ENCODE peak calls at places on chromosomes 13 and 19, in five cellular contexts. One of them, this sample, is unnamed.

GRCh38 chr13:73248711-73249580 is 190.1 kb downstream of the KLF5 start:
- DNase-seq in brain microvascular endothelial cell: no peak
- DNase-seq in PC-9: peak
- DNase-seq in Peyer's patch: no peak
- DNase-seq in body of pancreas: peak
- DNase-seq in this sample: no peak

GRCh38 chr13:24491853-24492252 is 20.7 kb downstream of the PARP4 start:
- DNase-seq in brain microvascular endothelial cell: peak
- DNase-seq in PC-9: no peak
- DNase-seq in Peyer's patch: no peak
- DNase-seq in body of pancreas: no peak
- DNase-seq in this sample: no peak

GRCh38 chr19:29551774-29552173 is 26.0 kb downstream of the VSTM2B start:
- DNase-seq in brain microvascular endothelial cell: no peak
- DNase-seq in PC-9: no peak
- DNase-seq in Peyer's patch: no peak
- DNase-seq in body of pancreas: no peak
- DNase-seq in this sample: no peak

GRCh38 chr19:44907613-44908012 is 2.0 kb downstream of the APOE start:
- DNase-seq in brain microvascular endothelial cell: no peak
- DNase-seq in PC-9: no peak
- DNase-seq in Peyer's patch: no peak
- DNase-seq in body of pancreas: no peak
- DNase-seq in this sample: no peak

GRCh38 chr19:3269972-3270667 is 45.7 kb downstream of the CELF5 start:
- DNase-seq in brain microvascular endothelial cell: no peak
- DNase-seq in PC-9: no peak
- DNase-seq in Peyer's patch: no peak
- DNase-seq in body of pancreas: no peak
- DNase-seq in this sample: no peak

GRCh38 chr19:55391702-55392615 is 6.2 kb downstream of the RPL28 start:
- DNase-seq in brain microvascular endothelial cell: no peak
- DNase-seq in PC-9: no peak
- DNase-seq in Peyer's patch: no peak
- DNase-seq in body of pancreas: no peak
- DNase-seq in this sample: no peak

GRCh38 chr19:7618771-7619510 is 10.4 kb downstream of the XAB2 start:
- DNase-seq in brain microvascular endothelial cell: no peak
- DNase-seq in PC-9: peak
- DNase-seq in Peyer's patch: no peak
- DNase-seq in body of pancreas: peak
- DNase-seq in this sample: no peak

GRCh38 chr13:65461590-65461989 is 1768.5 kb downstream of the PCDH9 start:
- DNase-seq in brain microvascular endothelial cell: peak
- DNase-seq in PC-9: peak
- DNase-seq in Peyer's patch: no peak
- DNase-seq in body of pancreas: no peak
- DNase-seq in this sample: no peak

GRCh38 chr13:41658057-41658642 is 200.8 kb downstream of the RGCC start:
- DNase-seq in brain microvascular endothelial cell: peak
- DNase-seq in PC-9: no peak
- DNase-seq in Peyer's patch: no peak
- DNase-seq in body of pancreas: no peak
- DNase-seq in this sample: no peak

GRCh38 chr19:377801-378581 is 31.0 kb downstream of the C2CD4C start:
- DNase-seq in brain microvascular endothelial cell: no peak
- DNase-seq in PC-9: no peak
- DNase-seq in Peyer's patch: peak
- DNase-seq in body of pancreas: no peak
- DNase-seq in this sample: no peak

GRCh38 chr19:11736696-11737095 is 2.0 kb downstream of the ZNF823 start:
- DNase-seq in brain microvascular endothelial cell: peak
- DNase-seq in PC-9: peak
- DNase-seq in Peyer's patch: no peak
- DNase-seq in body of pancreas: peak
- DNase-seq in this sample: peak

GRCh38 chr13:46655727-46656180 is 102.8 kb downstream of the LRCH1 start:
- DNase-seq in brain microvascular endothelial cell: no peak
- DNase-seq in PC-9: peak
- DNase-seq in Peyer's patch: no peak
- DNase-seq in body of pancreas: no peak
- DNase-seq in this sample: no peak

GRCh38 chr13:34347784-34348573 is 530.0 kb downstream of the RFC3 start:
- DNase-seq in brain microvascular endothelial cell: no peak
- DNase-seq in PC-9: peak
- DNase-seq in Peyer's patch: no peak
- DNase-seq in body of pancreas: peak
- DNase-seq in this sample: no peak

GRCh38 chr13:85659493-85659892 is 139.7 kb downstream of the SLITRK6 start:
- DNase-seq in brain microvascular endothelial cell: no peak
- DNase-seq in PC-9: no peak
- DNase-seq in Peyer's patch: no peak
- DNase-seq in body of pancreas: no peak
- DNase-seq in this sample: no peak

GRCh38 chr19:52673014-52673413 is 34.9 kb upstream of the ZNF83 start:
- DNase-seq in brain microvascular endothelial cell: no peak
- DNase-seq in PC-9: no peak
- DNase-seq in Peyer's patch: no peak
- DNase-seq in body of pancreas: no peak
- DNase-seq in this sample: no peak

GRCh38 chr19:46376241-46377153 is 29.6 kb downstream of the PPP5C start:
- DNase-seq in brain microvascular endothelial cell: no peak
- DNase-seq in PC-9: no peak
- DNase-seq in Peyer's patch: no peak
- DNase-seq in body of pancreas: no peak
- DNase-seq in this sample: no peak

GRCh38 chr13:59533561-59534337 is 630.0 kb downstream of the DIAPH3 start:
- DNase-seq in brain microvascular endothelial cell: peak
- DNase-seq in PC-9: no peak
- DNase-seq in Peyer's patch: no peak
- DNase-seq in body of pancreas: peak
- DNase-seq in this sample: no peak

GRCh38 chr13:95231393-95231792 is 69.9 kb downstream of the ABCC4 start:
- DNase-seq in brain microvascular endothelial cell: no peak
- DNase-seq in PC-9: no peak
- DNase-seq in Peyer's patch: no peak
- DNase-seq in body of pancreas: no peak
- DNase-seq in this sample: no peak

GRCh38 chr19:988081-988480 is 3.9 kb downstream of the WDR18 start:
- DNase-seq in brain microvascular endothelial cell: no peak
- DNase-seq in PC-9: no peak
- DNase-seq in Peyer's patch: no peak
- DNase-seq in body of pancreas: no peak
- DNase-seq in this sample: no peak

GRCh38 chr19:54473071-54473941 is at the start of gene CDC42EP5:
- DNase-seq in brain microvascular endothelial cell: peak
- DNase-seq in PC-9: peak
- DNase-seq in Peyer's patch: no peak
- DNase-seq in body of pancreas: peak
- DNase-seq in this sample: peak

GRCh38 chr13:86684402-86684801 is 885.2 kb upstream of the SLITRK6 start:
- DNase-seq in brain microvascular endothelial cell: no peak
- DNase-seq in PC-9: no peak
- DNase-seq in Peyer's patch: no peak
- DNase-seq in body of pancreas: no peak
- DNase-seq in this sample: no peak

GRCh38 chr13:62837895-62838294 is 1422.2 kb upstream of the PCDH20 start:
- DNase-seq in brain microvascular endothelial cell: peak
- DNase-seq in PC-9: no peak
- DNase-seq in Peyer's patch: no peak
- DNase-seq in body of pancreas: no peak
- DNase-seq in this sample: no peak

GRCh38 chr13:54133721-54134120 is 1105.1 kb downstream of the OLFM4 start:
- DNase-seq in brain microvascular endothelial cell: no peak
- DNase-seq in PC-9: no peak
- DNase-seq in Peyer's patch: no peak
- DNase-seq in body of pancreas: no peak
- DNase-seq in this sample: no peak

GRCh38 chr19:52138614-52139290 is 986 bp downstream of the ZNF616 start:
- DNase-seq in brain microvascular endothelial cell: peak
- DNase-seq in PC-9: peak
- DNase-seq in Peyer's patch: peak
- DNase-seq in body of pancreas: peak
- DNase-seq in this sample: no peak

GRCh38 chr19:38079926-38080380 is 144.1 kb downstream of the DPF1 start:
- DNase-seq in brain microvascular endothelial cell: peak
- DNase-seq in PC-9: peak
- DNase-seq in Peyer's patch: no peak
- DNase-seq in body of pancreas: peak
- DNase-seq in this sample: no peak

GRCh38 chr19:42189133-42189532 is 28.3 kb downstream of the DEDD2 start:
- DNase-seq in brain microvascular endothelial cell: no peak
- DNase-seq in PC-9: no peak
- DNase-seq in Peyer's patch: no peak
- DNase-seq in body of pancreas: no peak
- DNase-seq in this sample: no peak

GRCh38 chr19:1875646-1876493 is 9.4 kb downstream of the ABHD17A start:
- DNase-seq in brain microvascular endothelial cell: peak
- DNase-seq in PC-9: peak
- DNase-seq in Peyer's patch: peak
- DNase-seq in body of pancreas: peak
- DNase-seq in this sample: peak

GRCh38 chr13:90868321-90868920 is 479.1 kb upstream of the MIR17HG start:
- DNase-seq in brain microvascular endothelial cell: peak
- DNase-seq in PC-9: peak
- DNase-seq in Peyer's patch: no peak
- DNase-seq in body of pancreas: peak
- DNase-seq in this sample: no peak

DNA sequence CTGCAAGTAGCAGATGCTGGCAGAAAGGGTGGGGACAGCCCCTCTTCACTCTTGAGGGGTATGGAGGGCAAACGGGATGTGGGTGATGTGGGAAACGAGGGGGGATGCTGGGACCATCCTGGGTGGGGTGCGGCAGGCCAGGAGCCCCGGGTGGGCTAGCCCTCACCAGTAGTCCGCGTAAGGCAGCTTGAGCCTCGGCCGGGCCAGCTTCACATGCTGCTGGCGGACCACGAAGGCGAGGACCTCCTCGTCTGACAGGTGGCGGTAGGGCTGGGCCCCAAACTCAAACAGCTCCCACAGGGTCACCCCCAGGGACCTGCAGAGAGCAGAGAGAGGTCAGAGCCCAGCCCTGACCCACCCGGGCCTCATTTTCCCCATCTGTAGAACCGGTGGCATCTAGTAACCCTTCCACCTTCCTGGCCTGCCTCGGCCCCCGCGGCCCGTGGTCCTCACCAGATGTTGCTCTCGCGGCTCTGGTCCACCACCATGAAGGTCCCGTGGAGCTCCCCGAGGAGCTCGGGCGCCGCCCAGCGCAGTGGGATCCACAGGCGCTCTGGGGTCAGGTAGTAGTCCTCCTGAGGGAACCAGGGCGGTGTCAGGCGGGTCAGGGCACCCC is 10.7 kb downstream of the LMTK3 start:
- DNase-seq in brain microvascular endothelial cell: no peak
- DNase-seq in PC-9: no peak
- DNase-seq in Peyer's patch: no peak
- DNase-seq in body of pancreas: no peak
- DNase-seq in this sample: no peak
- H3K27ac ChIP-seq in brain microvascular endothelial cell: no peak
- H3K27ac ChIP-seq in PC-9: peak
- H3K27ac ChIP-seq in Peyer's patch: peak
- H3K27ac ChIP-seq in body of pancreas: no peak
- H3K27ac ChIP-seq in this sample: no peak

GRCh38 chr13:43227721-43228120 is 204.3 kb downstream of the DNAJC15 start:
- DNase-seq in brain microvascular endothelial cell: peak
- DNase-seq in PC-9: no peak
- DNase-seq in Peyer's patch: no peak
- DNase-seq in body of pancreas: no peak
- DNase-seq in this sample: no peak

GRCh38 chr13:43232866-43233265 is 209.5 kb downstream of the DNAJC15 start:
- DNase-seq in brain microvascular endothelial cell: peak
- DNase-seq in PC-9: no peak
- DNase-seq in Peyer's patch: no peak
- DNase-seq in body of pancreas: no peak
- DNase-seq in this sample: no peak

GRCh38 chr13:43232144-43232840 is 208.9 kb downstream of the DNAJC15 start:
- DNase-seq in brain microvascular endothelial cell: no peak
- DNase-seq in PC-9: no peak
- DNase-seq in Peyer's patch: no peak
- DNase-seq in body of pancreas: no peak
- DNase-seq in this sample: no peak

GRCh38 chr13:43229506-43229905 is 206.1 kb downstream of the DNAJC15 start:
- DNase-seq in brain microvascular endothelial cell: peak
- DNase-seq in PC-9: no peak
- DNase-seq in Peyer's patch: no peak
- DNase-seq in body of pancreas: no peak
- DNase-seq in this sample: no peak

GRCh38 chr13:43230989-43231388 is 207.6 kb downstream of the DNAJC15 start:
- DNase-seq in brain microvascular endothelial cell: no peak
- DNase-seq in PC-9: no peak
- DNase-seq in Peyer's patch: no peak
- DNase-seq in body of pancreas: no peak
- DNase-seq in this sample: no peak
- TF ChIP-seq CTCF in brain microvascular endothelial cell: no peak
- TF ChIP-seq CTCF in PC-9: no peak
- TF ChIP-seq CTCF in Peyer's patch: no peak
- TF ChIP-seq CTCF in body of pancreas: no peak
- TF ChIP-seq CTCF in this sample: no peak

DNA sequence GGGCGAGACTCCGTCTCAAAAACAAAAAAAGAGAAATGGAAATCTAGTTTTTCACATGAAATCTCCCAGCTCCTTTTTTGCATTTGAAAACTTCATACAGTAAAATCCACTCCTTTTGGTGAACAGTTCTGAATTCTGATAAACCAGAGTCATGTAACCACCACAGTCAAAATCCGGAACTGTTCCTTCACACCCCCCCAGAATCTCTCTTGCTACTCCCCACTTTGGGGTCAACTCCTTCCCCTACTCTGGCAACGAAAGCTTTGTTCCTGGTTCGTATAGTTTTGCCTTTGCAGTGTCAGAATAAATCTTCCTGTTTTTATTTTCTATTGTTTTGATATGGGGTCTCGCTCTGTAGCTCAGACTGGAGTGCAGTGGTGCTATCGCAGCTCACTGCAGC is 23.7 kb downstream of the RCN3 start:
- DNase-seq in brain microvascular endothelial cell: no peak
- DNase-seq in PC-9: no peak
- DNase-seq in Peyer's patch: no peak
- DNase-seq in body of pancreas: no peak
- DNase-seq in this sample: no peak
- H3K27ac ChIP-seq in brain microvascular endothelial cell: no peak
- H3K27ac ChIP-seq in PC-9: no peak
- H3K27ac ChIP-seq in Peyer's patch: peak
- H3K27ac ChIP-seq in body of pancreas: no peak
- H3K27ac ChIP-seq in this sample: no peak

GRCh38 chr19:6313398-6313969 is 19.9 kb downstream of the ACER1 start:
- DNase-seq in brain microvascular endothelial cell: no peak
- DNase-seq in PC-9: no peak
- DNase-seq in Peyer's patch: no peak
- DNase-seq in body of pancreas: no peak
- DNase-seq in this sample: no peak

DNA sequence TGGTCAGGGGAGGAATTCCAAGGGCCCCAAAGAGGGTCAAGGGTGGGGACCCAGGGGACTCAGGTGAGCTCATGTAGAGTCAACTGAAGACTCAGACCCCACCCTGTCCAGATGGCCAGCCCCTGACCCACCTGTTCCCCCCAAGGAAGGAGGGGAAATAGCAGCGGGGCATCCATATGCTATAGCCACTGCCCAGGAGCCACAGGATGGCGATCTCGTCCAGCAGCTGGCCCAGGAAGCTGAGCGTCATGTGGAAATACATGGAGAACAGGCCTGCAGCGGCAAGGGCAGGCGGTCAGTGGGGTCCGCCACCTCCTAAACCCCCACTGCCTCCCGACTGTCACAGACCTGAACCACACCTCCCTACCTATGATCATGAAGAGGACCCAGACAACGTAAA is 21.4 kb downstream of the ACER1 start:
- DNase-seq in brain microvascular endothelial cell: no peak
- DNase-seq in PC-9: no peak
- DNase-seq in Peyer's patch: no peak
- DNase-seq in body of pancreas: no peak
- DNase-seq in this sample: no peak
- TF ChIP-seq CTCF in brain microvascular endothelial cell: no peak
- TF ChIP-seq CTCF in PC-9: no peak
- TF ChIP-seq CTCF in Peyer's patch: no peak
- TF ChIP-seq CTCF in body of pancreas: no peak
- TF ChIP-seq CTCF in this sample: no peak